ENCODE peak calls at places on chromosomes 3 and 15, in four cellular contexts. One of them, this sample, is unnamed.

GRCh38 chr15:39455502-39455991 is 125.3 kb upstream of the THBS1 start:
- DNase-seq in SJSA1: no peak
- DNase-seq in activated T-cell treated with anti-CD3 and anti-CD28 coated beads for 24 hours: no peak
- DNase-seq in left ventricle myocardium inferior: no peak
- DNase-seq in this sample: no peak

GRCh38 chr3:76044601-76045600 is 259.6 kb upstream of the ZNF717 start:
- DNase-seq in SJSA1: no peak
- DNase-seq in activated T-cell treated with anti-CD3 and anti-CD28 coated beads for 24 hours: no peak
- DNase-seq in left ventricle myocardium inferior: no peak
- DNase-seq in this sample: no peak

GRCh38 chr15:31364301-31365031 is 37.8 kb downstream of the KLF13 start:
- DNase-seq in SJSA1: no peak
- DNase-seq in activated T-cell treated with anti-CD3 and anti-CD28 coated beads for 24 hours: no peak
- DNase-seq in left ventricle myocardium inferior: peak; percentile 34
- DNase-seq in this sample: no peak

GRCh38 chr15:63256433-63256884 is 20.9 kb upstream of the APH1B start:
- DNase-seq in SJSA1: no peak
- DNase-seq in activated T-cell treated with anti-CD3 and anti-CD28 coated beads for 24 hours: no peak
- DNase-seq in left ventricle myocardium inferior: no peak
- DNase-seq in this sample: no peak

GRCh38 chr3:188270423-188270972 is 116.5 kb downstream of the LPP start:
- DNase-seq in SJSA1: peak; percentile 78
- DNase-seq in activated T-cell treated with anti-CD3 and anti-CD28 coated beads for 24 hours: no peak
- DNase-seq in left ventricle myocardium inferior: no peak
- DNase-seq in this sample: no peak

GRCh38 chr3:11755276-11755675 is 91.4 kb downstream of the TAMM41 start:
- DNase-seq in SJSA1: no peak
- DNase-seq in activated T-cell treated with anti-CD3 and anti-CD28 coated beads for 24 hours: no peak
- DNase-seq in left ventricle myocardium inferior: no peak
- DNase-seq in this sample: no peak

GRCh38 chr3:58238830-58239229 is 1.2 kb downstream of the ABHD6 start:
- DNase-seq in SJSA1: no peak
- DNase-seq in activated T-cell treated with anti-CD3 and anti-CD28 coated beads for 24 hours: no peak
- DNase-seq in left ventricle myocardium inferior: no peak
- DNase-seq in this sample: no peak

GRCh38 chr15:57694264-57694663 is 12.2 kb upstream of the POLR2M start:
- DNase-seq in SJSA1: no peak
- DNase-seq in activated T-cell treated with anti-CD3 and anti-CD28 coated beads for 24 hours: no peak
- DNase-seq in left ventricle myocardium inferior: no peak
- DNase-seq in this sample: no peak

GRCh38 chr3:78878011-78878410 is 889.8 kb downstream of the ROBO1 start:
- DNase-seq in SJSA1: peak; percentile 54
- DNase-seq in activated T-cell treated with anti-CD3 and anti-CD28 coated beads for 24 hours: no peak
- DNase-seq in left ventricle myocardium inferior: no peak
- DNase-seq in this sample: no peak